ENCODE peak calls at places on chromosome 7, in seven cellular contexts. V, D, H, G, T, Z and I are unnamed samples.

GRCh38 chr7:73738220-73738611 is 386 bp downstream of the ABHD11 start:
- DNase-seq in V (peak), D (peak), H (peak), G (no peak), T (peak), Z (no peak), I (peak)

GRCh38 chr7:158388928-158389327 is 198.7 kb downstream of the PTPRN2 start:
- DNase-seq in V (no peak), D (no peak), H (no peak), G (peak), T (no peak), Z (no peak), I (no peak)

GRCh38 chr7:30920584-30921539 is 9.2 kb downstream of the AQP1 start:
- DNase-seq in V (peak), D (peak), H (peak), G (peak), T (peak), Z (no peak), I (peak)

GRCh38 chr7:76091506-76091905 is 43.6 kb downstream of the MDH2 start:
- DNase-seq in V (no peak), D (no peak), H (no peak), G (no peak), T (no peak), Z (no peak), I (no peak)

GRCh38 chr7:114051871-114052324 is 133.1 kb upstream of the PPP1R3A start:
- DNase-seq in V (no peak), D (no peak), H (no peak), G (no peak), T (no peak), Z (no peak), I (no peak)

GRCh38 chr7:10075866-10076265 is 897.8 kb upstream of the PHF14 start:
- DNase-seq in V (no peak), D (no peak), H (no peak), G (no peak), T (no peak), Z (no peak), I (no peak)

GRCh38 chr7:2157473-2158279 is 75.1 kb downstream of the MAD1L1 start:
- DNase-seq in V (peak), D (peak), H (peak), G (no peak), T (peak), Z (no peak), I (peak)

GRCh38 chr7:148982596-148983219 is 45.6 kb downstream of the PDIA4 start:
- DNase-seq in V (peak), D (peak), H (peak), G (peak), T (peak), Z (no peak), I (peak)

GRCh38 chr7:100949227-100949930 is at the start of gene MUC3A:
- DNase-seq in V (no peak), D (no peak), H (no peak), G (peak), T (no peak), Z (no peak), I (no peak)

GRCh38 chr7:98826400-98826799 is 43.4 kb downstream of the TMEM130 start:
- DNase-seq in V (no peak), D (no peak), H (no peak), G (no peak), T (no peak), Z (no peak), I (no peak)

GRCh38 chr7:91265693-91266066 is 1.4 kb downstream of the FZD1 start:
- DNase-seq in V (no peak), D (no peak), H (peak), G (peak), T (peak), Z (no peak), I (no peak)

GRCh38 chr7:155610633-155611193 is 33.7 kb upstream of the RBM33 start:
- DNase-seq in V (no peak), D (no peak), H (no peak), G (peak), T (no peak), Z (no peak), I (no peak)

GRCh38 chr7:100655908-100656674 is at the start of gene ACTL6B:
- DNase-seq in V (peak), D (no peak), H (peak), G (no peak), T (peak), Z (peak), I (peak)

GRCh38 chr7:158407581-158408331 is 179.9 kb downstream of the PTPRN2 start:
- DNase-seq in V (no peak), D (peak), H (peak), G (peak), T (peak), Z (peak), I (peak)

GRCh38 chr7:48742046-48742445 is 182.3 kb upstream of the CDC14C start:
- DNase-seq in V (no peak), D (no peak), H (no peak), G (no peak), T (no peak), Z (no peak), I (no peak)

GRCh38 chr7:80318081-80318480 is 183.4 kb downstream of the GNAI1 start:
- DNase-seq in V (no peak), D (no peak), H (no peak), G (no peak), T (no peak), Z (no peak), I (no peak)

DNA sequence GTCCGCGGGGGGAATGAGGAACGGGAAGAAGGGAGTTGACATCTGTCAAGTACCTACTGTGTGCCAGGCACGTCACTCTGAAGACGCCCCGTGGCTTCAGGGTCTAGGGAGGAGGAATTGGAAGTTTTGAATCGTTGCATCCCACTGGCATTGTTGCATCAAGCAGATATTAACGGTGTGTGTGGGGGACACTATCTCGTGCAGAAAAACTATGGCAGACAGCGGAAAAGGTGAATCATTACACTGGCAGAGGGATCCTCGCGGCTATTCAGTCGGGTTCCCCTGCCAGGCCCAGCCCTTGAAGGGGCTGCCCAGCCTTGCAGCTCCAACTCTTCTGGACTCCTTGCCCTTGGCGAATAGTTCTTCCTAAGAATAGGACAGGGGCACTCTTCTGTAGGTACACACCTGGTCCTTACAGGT is 1.0 kb upstream of the KIAA1549 start:
- DNase-seq in V (no peak), D (no peak), H (no peak), G (no peak), T (peak), Z (no peak), I (no peak)
- H3K4me3 ChIP-seq in V (peak), D (peak), H (peak), G (peak), T (peak), Z (peak), I (peak)

DNA sequence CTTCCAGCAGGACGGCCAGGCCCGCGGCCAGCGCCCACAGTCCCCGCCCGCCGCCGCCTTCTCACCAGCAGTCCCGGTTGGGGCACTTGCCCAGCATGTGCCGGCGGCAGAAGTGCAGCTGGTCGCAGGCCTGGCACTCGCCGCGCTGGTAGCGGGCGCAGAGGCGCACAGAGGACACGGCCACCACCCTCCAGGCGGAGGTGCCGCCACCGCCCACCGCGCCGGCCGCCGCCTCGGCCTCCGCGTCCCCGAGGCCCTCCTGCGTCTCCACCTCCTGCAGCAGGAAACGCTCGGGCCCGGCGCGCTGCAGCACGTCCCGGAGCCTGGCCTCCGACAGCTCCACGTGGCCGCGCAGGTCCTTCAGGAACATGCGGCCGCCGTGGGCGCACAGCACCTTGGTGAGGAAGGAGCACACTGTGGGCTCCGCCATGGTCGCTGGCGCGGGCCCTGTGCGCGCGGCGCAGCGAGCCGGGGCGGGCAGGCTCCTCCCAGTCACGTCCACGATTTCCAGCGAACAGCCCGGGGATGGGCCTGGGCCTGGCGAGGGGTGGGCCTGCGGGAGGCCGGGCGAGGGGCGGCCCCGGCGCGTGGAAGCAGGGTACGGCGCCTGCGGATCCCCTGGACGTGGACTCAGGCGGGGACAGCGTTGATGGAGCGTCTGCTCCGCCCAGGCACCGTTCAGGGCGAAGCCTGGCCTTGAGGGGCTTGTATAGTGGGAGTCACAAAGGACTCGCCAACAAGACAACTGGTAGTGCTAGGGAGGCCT is at the start of gene ZC3HAV1L:
- DNase-seq in V (peak), D (peak), H (peak), G (peak), T (peak), Z (peak), I (peak)
- H3K4me3 ChIP-seq in V (peak), D (peak), H (peak), G (peak), T (peak), Z (peak), I (peak)

GRCh38 chr7:138243430-138243829 is 167.2 kb downstream of the AKR1D1 start:
- DNase-seq in V (no peak), D (no peak), H (peak), G (no peak), T (peak), Z (peak), I (no peak)
- H3K4me3 ChIP-seq in V (no peak), D (no peak), H (no peak), G (no peak), T (no peak), Z (peak), I (no peak)

GRCh38 chr7:55575733-55576132 is 3.4 kb upstream of the VOPP1 start:
- DNase-seq in V (no peak), D (no peak), H (no peak), G (no peak), T (no peak), Z (no peak), I (no peak)
- H3K4me3 ChIP-seq in V (no peak), D (no peak), H (no peak), G (no peak), T (no peak), Z (no peak), I (no peak)

GRCh38 chr7:139648617-139648932 is 125.1 kb downstream of the CLEC2L start:
- DNase-seq in V (no peak), D (no peak), H (no peak), G (no peak), T (no peak), Z (no peak), I (no peak)
- H3K4me3 ChIP-seq in V (no peak), D (no peak), H (no peak), G (peak), T (no peak), Z (no peak), I (no peak)

DNA sequence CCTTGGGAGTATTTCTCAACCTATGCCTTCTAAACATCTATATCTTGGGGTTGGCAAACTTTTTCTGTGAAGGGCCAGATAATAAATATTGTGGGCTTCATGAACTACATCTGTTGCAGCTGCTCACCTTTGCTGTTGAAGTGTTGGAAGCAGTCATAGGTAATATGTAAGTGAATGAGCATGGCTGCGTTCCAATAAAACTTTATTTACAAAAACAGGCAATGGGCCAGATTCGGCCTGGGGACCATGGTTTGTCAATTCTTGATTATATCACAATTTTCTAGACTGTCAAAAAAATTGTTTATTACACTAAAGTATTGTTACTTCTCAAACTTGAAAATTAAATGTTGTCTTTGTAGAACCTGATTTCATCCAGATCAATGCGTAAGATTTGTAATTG is 54.9 kb downstream of the MTPN start:
- DNase-seq in V (no peak), D (no peak), H (no peak), G (no peak), T (no peak), Z (no peak), I (no peak)
- H3K4me3 ChIP-seq in V (no peak), D (no peak), H (no peak), G (no peak), T (no peak), Z (no peak), I (no peak)

GRCh38 chr7:27965650-27966049 is 214.9 kb downstream of the JAZF1 start:
- DNase-seq in V (peak), D (no peak), H (no peak), G (no peak), T (no peak), Z (no peak), I (peak)
- H3K4me3 ChIP-seq in V (no peak), D (no peak), H (no peak), G (no peak), T (no peak), Z (no peak), I (no peak)

GRCh38 chr7:143257501-143257900 is 5.7 kb upstream of the GSTK1 start:
- DNase-seq in V (no peak), D (no peak), H (no peak), G (no peak), T (peak), Z (no peak), I (no peak)

GRCh38 chr7:143256932-143257331 is 6.3 kb upstream of the GSTK1 start:
- DNase-seq in V (no peak), D (no peak), H (no peak), G (no peak), T (no peak), Z (no peak), I (no peak)

GRCh38 chr7:143258830-143259229 is 4.4 kb upstream of the GSTK1 start:
- DNase-seq in V (peak), D (no peak), H (no peak), G (no peak), T (no peak), Z (no peak), I (no peak)

GRCh38 chr7:143261901-143262300 is 1.3 kb upstream of the GSTK1 start:
- DNase-seq in V (no peak), D (no peak), H (no peak), G (no peak), T (no peak), Z (no peak), I (no peak)

DNA sequence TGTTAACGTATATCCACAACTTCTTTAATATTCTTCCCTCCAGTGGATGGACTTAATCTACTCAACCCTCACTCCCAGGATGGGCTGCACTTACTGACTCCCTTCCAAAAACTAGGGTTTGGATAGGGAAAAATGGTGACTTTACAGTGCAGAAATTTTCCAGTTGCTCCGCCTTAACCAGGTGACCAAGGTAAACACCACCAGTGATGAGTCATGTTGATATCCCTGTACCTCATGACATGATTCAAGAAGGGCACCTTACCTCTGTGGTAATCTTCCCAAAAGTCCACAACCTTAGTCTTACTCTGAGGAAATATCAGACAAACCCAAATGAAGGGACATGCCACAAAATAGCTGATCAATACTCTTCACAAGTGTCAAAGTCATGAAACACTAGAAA is 3.5 kb upstream of the GSTK1 start:
- DNase-seq in V (no peak), D (no peak), H (no peak), G (no peak), T (peak), Z (no peak), I (no peak)
- H3K4me3 ChIP-seq in V (no peak), D (no peak), H (no peak), G (no peak), T (no peak), Z (no peak), I (no peak)

DNA sequence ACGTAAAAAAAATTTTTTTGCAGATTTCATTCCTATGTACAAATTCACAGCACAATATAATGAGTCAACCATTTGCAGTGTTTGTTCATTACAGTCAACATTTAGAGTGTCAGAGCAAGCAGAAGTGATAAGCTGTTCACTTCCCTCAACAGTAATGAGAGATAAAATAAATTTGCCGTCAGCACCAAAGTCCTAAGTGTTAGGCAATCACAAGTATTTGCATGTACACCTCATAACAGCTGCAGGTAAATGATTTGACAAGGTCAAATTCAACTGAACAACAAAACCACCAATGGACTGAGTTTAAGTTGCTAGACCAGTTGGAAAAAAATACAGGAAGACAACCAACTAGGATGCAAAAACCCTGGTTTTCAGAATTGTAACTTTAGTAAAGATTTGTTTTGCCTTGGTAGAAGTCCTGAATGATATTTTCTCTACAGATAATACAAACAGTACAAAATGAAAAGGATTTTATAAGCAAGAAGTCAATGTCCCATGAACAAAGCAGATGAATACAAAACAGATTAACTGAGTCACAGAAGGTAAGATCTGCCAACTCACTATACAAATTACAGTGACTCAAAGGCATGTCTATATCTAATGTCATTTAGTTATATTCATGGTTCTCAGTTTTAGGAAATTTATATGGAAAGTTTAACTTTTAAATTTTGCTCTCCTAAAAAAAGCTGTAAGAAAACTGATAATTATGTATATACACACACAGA is 10.4 kb downstream of the RAPGEF5 start:
- DNase-seq in V (no peak), D (no peak), H (no peak), G (no peak), T (no peak), Z (no peak), I (no peak)
- H3K4me3 ChIP-seq in V (no peak), D (no peak), H (no peak), G (no peak), T (no peak), Z (no peak), I (no peak)

GRCh38 chr7:8229927-8230326 is 32.0 kb downstream of the ICA1 start:
- DNase-seq in V (no peak), D (no peak), H (no peak), G (no peak), T (no peak), Z (no peak), I (no peak)

GRCh38 chr7:8228068-8228467 is 33.9 kb downstream of the ICA1 start:
- DNase-seq in V (no peak), D (no peak), H (no peak), G (no peak), T (no peak), Z (no peak), I (no peak)

GRCh38 chr7:8236781-8237407 is 25.1 kb downstream of the ICA1 start:
- DNase-seq in V (no peak), D (no peak), H (no peak), G (no peak), T (no peak), Z (no peak), I (no peak)

GRCh38 chr7:8228766-8229674 is 32.9 kb downstream of the ICA1 start:
- DNase-seq in V (no peak), D (no peak), H (no peak), G (no peak), T (no peak), Z (no peak), I (no peak)

GRCh38 chr7:8232999-8233847 is 28.7 kb downstream of the ICA1 start:
- DNase-seq in V (no peak), D (no peak), H (no peak), G (no peak), T (no peak), Z (no peak), I (no peak)
- H3K4me3 ChIP-seq in V (no peak), D (no peak), H (no peak), G (no peak), T (no peak), Z (no peak), I (no peak)